ENCODE peak calls at places on chromosome 3, in six cellular contexts. M is K562, J is lower leg skin, B is GM12891, L is stomach, F is uterus. E is an unnamed sample.

GRCh38 chr3:99498544-99499234 is 139.7 kb upstream of the COL8A1 start:
- DNase-seq in M (no peak), J (peak), B (no peak), L (no peak), F (no peak), E (peak)

GRCh38 chr3:150252462-150252861 is 155.6 kb upstream of the TSC22D2 start:
- DNase-seq in M (no peak), J (no peak), B (no peak), L (no peak), F (no peak), E (no peak)

GRCh38 chr3:184168363-184169120 is 6.1 kb upstream of the AP2M1 start:
- DNase-seq in M (no peak), J (no peak), B (no peak), L (no peak), F (peak), E (no peak)

GRCh38 chr3:153145454-153145853 is 16.6 kb upstream of the RAP2B start:
- DNase-seq in M (no peak), J (no peak), B (no peak), L (no peak), F (no peak), E (no peak)

GRCh38 chr3:51942603-51943450 is 664 bp downstream of the PARP3 start:
- DNase-seq in M (peak), J (peak), B (peak), L (peak), F (peak), E (peak)

GRCh38 chr3:172052405-172052804 is 13.0 kb downstream of the FNDC3B start:
- DNase-seq in M (no peak), J (no peak), B (no peak), L (no peak), F (no peak), E (no peak)

GRCh38 chr3:50294492-50295403 is 2.5 kb upstream of the IFRD2 start:
- DNase-seq in M (no peak), J (no peak), B (no peak), L (no peak), F (no peak), E (no peak)

GRCh38 chr3:190677001-190677400 is 163.1 kb downstream of the IL1RAP start:
- DNase-seq in M (no peak), J (no peak), B (no peak), L (no peak), F (no peak), E (no peak)

GRCh38 chr3:137946341-137946973 is 63.5 kb upstream of the CLDN18 start:
- DNase-seq in M (peak), J (no peak), B (peak), L (peak), F (peak), E (peak)

GRCh38 chr3:182389041-182389815 is 404.1 kb upstream of the ATP11B start:
- DNase-seq in M (no peak), J (no peak), B (no peak), L (peak), F (no peak), E (no peak)

GRCh38 chr3:19216669-19217337 is 68.5 kb downstream of the KCNH8 start:
- DNase-seq in M (no peak), J (no peak), B (no peak), L (peak), F (peak), E (no peak)

GRCh38 chr3:123341871-123342630 is 106.8 kb downstream of the ADCY5 start:
- DNase-seq in M (no peak), J (no peak), B (no peak), L (no peak), F (no peak), E (no peak)

GRCh38 chr3:34635352-34635850 is 837.0 kb downstream of the PDCD6IP start:
- DNase-seq in M (no peak), J (no peak), B (no peak), L (no peak), F (no peak), E (no peak)

GRCh38 chr3:126781889-126782491 is 78.0 kb downstream of the CHCHD6 start:
- DNase-seq in M (no peak), J (peak), B (no peak), L (no peak), F (peak), E (no peak)

DNA sequence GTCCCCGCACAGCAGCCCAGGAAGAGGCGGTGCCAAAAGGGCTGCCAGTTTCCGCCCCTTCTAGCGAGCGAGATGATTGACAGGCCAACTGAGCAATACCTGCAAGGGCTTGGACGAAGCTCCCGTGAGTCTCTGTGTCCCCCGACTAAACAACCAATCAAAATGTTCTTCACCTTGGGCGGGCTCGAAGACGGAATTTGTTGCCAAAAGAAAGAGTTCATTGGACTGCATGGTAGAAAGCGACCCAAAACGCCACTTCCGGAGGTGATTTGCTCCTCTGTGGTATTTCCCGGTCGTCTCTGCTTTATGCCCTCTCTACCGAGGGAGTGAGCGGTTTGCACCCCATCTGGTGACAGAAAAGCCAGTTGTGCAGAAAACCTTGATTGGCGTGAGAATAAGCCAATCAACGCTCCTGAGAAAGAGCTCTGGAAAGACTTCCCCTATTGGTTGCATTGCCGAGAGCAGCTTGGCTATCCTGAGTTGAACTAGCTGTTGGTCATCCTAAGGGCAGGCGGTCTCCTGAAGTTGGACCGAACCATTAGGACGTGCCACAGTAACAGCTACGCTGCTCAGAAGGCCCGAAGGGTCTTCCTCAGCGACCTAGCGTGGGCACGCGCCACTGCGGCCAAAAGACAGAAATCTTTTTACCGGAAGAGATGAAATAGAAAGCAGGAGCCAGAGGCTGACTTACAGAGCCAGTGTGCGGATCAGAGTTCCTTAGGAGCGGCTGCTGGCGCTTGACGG is 545 bp upstream of the UBP1 start:
- DNase-seq in M (peak), J (peak), B (no peak), L (peak), F (peak), E (peak)
- TF ChIP-seq POLR2A in M (peak), J (no peak), B (peak), L (no peak), F (peak), E (peak)

GRCh38 chr3:16236856-16237393 is 27.8 kb downstream of the DPH3 start:
- DNase-seq in M (no peak), J (no peak), B (no peak), L (no peak), F (no peak), E (peak)
- TF ChIP-seq POLR2A in M (no peak), J (no peak), B (no peak), L (no peak), F (no peak), E (no peak)

GRCh38 chr3:9951598-9951961 is 628 bp downstream of the PRRT3 start:
- DNase-seq in M (no peak), J (no peak), B (no peak), L (no peak), F (no peak), E (no peak)

GRCh38 chr3:9951962-9952805 is at the start of gene PRRT3:
- DNase-seq in M (peak), J (no peak), B (peak), L (peak), F (peak), E (peak)

GRCh38 chr3:9949626-9950025 is 2.6 kb downstream of the PRRT3 start:
- DNase-seq in M (no peak), J (no peak), B (no peak), L (no peak), F (no peak), E (no peak)

GRCh38 chr3:9949115-9949514 is 3.1 kb downstream of the PRRT3 start:
- DNase-seq in M (no peak), J (no peak), B (no peak), L (no peak), F (no peak), E (no peak)

DNA sequence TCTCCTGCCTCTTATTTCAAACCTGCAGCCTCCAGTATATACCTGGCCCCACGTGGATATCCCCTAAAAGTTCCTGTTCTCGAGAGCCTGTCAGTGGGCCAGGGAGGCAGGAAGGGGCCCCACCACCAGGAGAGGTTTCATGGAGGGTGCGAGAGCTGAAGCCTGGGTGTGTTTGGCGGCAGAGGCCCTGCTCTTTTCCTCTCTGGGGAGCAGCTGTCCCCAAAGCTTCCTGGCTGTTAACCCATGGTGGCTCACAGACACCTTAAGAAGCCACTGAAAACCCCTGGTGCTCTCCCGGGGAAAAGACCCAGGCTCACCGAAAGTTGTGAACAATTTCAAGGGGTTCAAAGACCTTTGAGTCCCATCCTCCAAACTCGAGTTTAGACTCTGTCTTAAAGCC is 1.1 kb downstream of the PRRT3 start:
- DNase-seq in M (no peak), J (no peak), B (no peak), L (no peak), F (no peak), E (no peak)
- TF ChIP-seq POLR2A in M (no peak), J (no peak), B (no peak), L (no peak), F (no peak), E (no peak)

GRCh38 chr3:57596495-57597239 is 477 bp downstream of the ARF4 start:
- DNase-seq in M (peak), J (peak), B (peak), L (peak), F (peak), E (peak)
- TF ChIP-seq POLR2A in M (no peak), J (no peak), B (no peak), L (no peak), F (no peak), E (no peak)

E was measured in ovary.